ENCODE peak calls at places on chromosome 10, in ten cellular contexts. Y, R, U, O, T, Z, J, H, X and P are unnamed samples.

GRCh38 chr10:2981361-2981801 is 86.0 kb upstream of the PFKP start:
- DNase-seq in U (no peak), J (no peak), H (no peak), X (no peak), T (no peak), O (no peak), R (no peak), Y (no peak), Z (no peak), P (no peak)

GRCh38 chr10:21184216-21184615 is 287.1 kb upstream of the NEBL start:
- DNase-seq in R (no peak), X (no peak), Z (peak), Y (no peak), U (no peak), O (no peak), H (no peak), J (no peak), T (no peak), P (no peak)

GRCh38 chr10:96850825-96851224 is 18.7 kb downstream of the LCOR start:
- DNase-seq in Z (peak), H (no peak), Y (no peak), R (no peak), O (no peak), J (no peak), U (no peak), X (no peak), T (no peak), P (no peak)

GRCh38 chr10:3987142-3987974 is 202.3 kb upstream of the KLF6 start:
- DNase-seq in R (no peak), T (no peak), H (no peak), X (no peak), J (no peak), O (no peak), U (no peak), Z (no peak), Y (no peak), P (no peak)

GRCh38 chr10:84237199-84238051 is 3.9 kb downstream of the LRIT1 start:
- DNase-seq in X (no peak), J (no peak), R (no peak), H (no peak), Z (no peak), T (no peak), O (no peak), U (no peak), Y (no peak), P (no peak)

GRCh38 chr10:71763352-71764127 is 9.8 kb downstream of the VSIR start:
- DNase-seq in H (no peak), Z (no peak), T (no peak), R (no peak), U (no peak), O (no peak), Y (no peak), J (no peak), X (no peak), P (no peak)

GRCh38 chr10:43983856-43984271 is 335.2 kb upstream of the ZNF32 start:
- DNase-seq in U (no peak), J (no peak), Z (no peak), R (no peak), O (no peak), T (no peak), H (no peak), Y (no peak), X (no peak), P (no peak)

GRCh38 chr10:70509376-70509775 is 30.8 kb downstream of the PALD1 start:
- DNase-seq in U (no peak), H (no peak), Z (no peak), T (no peak), X (no peak), O (no peak), Y (no peak), J (no peak), R (no peak), P (no peak)

GRCh38 chr10:126175586-126176258 is 212.6 kb downstream of the ADAM12 start:
- DNase-seq in U (no peak), H (no peak), O (no peak), Z (peak), Y (no peak), T (no peak), J (no peak), X (no peak), R (no peak), P (no peak)

GRCh38 chr10:5827841-5828240 is 14.6 kb upstream of the GDI2 start:
- DNase-seq in J (no peak), Z (no peak), U (no peak), O (no peak), X (no peak), H (no peak), Y (no peak), T (no peak), R (peak), P (no peak)

GRCh38 chr10:58318346-58318745 is 16.5 kb upstream of the UBE2D1 start:
- DNase-seq in O (no peak), Y (no peak), Z (no peak), U (peak), R (no peak), H (no peak), J (no peak), X (no peak), T (no peak), P (no peak)

GRCh38 chr10:53839437-53840039 is 961.5 kb downstream of the PCDH15 start:
- DNase-seq in O (no peak), H (no peak), X (peak), Z (peak), J (no peak), Y (no peak), U (no peak), R (no peak), T (no peak), P (no peak)

GRCh38 chr10:21125471-21126228 is 228.5 kb upstream of the NEBL start:
- DNase-seq in X (no peak), O (no peak), H (no peak), T (no peak), Z (no peak), U (no peak), J (no peak), R (no peak), Y (no peak), P (no peak)

GRCh38 chr10:30247704-30248103 is 101.4 kb downstream of the MTPAP start:
- DNase-seq in X (no peak), O (no peak), Z (no peak), R (no peak), Y (no peak), T (no peak), H (no peak), J (no peak), U (no peak), P (no peak)

GRCh38 chr10:120783098-120783497 is 68.1 kb upstream of the WDR11 start:
- DNase-seq in X (no peak), R (no peak), O (no peak), Y (no peak), U (no peak), Z (no peak), T (no peak), H (no peak), J (no peak), P (no peak)

GRCh38 chr10:122276611-122277205 is 5.6 kb downstream of the BTBD16 start:
- DNase-seq in U (no peak), R (no peak), X (no peak), J (no peak), Y (no peak), T (no peak), H (no peak), Z (no peak), O (no peak), P (no peak)

GRCh38 chr10:99975942-99976809 is 33.6 kb downstream of the DNMBP start:
- DNase-seq in X (no peak), T (no peak), H (no peak), O (no peak), R (no peak), J (no peak), Z (peak), Y (no peak), U (no peak), P (no peak)

GRCh38 chr10:118853916-118854315 is 99.1 kb upstream of the CACUL1 start:
- DNase-seq in O (no peak), T (no peak), J (no peak), U (no peak), H (no peak), X (no peak), Z (no peak), R (no peak), Y (no peak), P (no peak)

GRCh38 chr10:13993169-13993568 is 337.6 kb downstream of the FRMD4A start:
- DNase-seq in O (no peak), T (no peak), R (no peak), U (no peak), J (no peak), H (no peak), X (no peak), Z (no peak), Y (no peak), P (no peak)

GRCh38 chr10:91350651-91351081 is 59.5 kb upstream of the HECTD2 start:
- DNase-seq in U (no peak), J (no peak), X (no peak), T (no peak), R (no peak), O (no peak), H (no peak), Y (no peak), Z (no peak), P (no peak)

GRCh38 chr10:132827423-132827789 is 41.5 kb upstream of the NKX6-2 start:
- DNase-seq in R (no peak), Z (no peak), J (no peak), X (no peak), H (no peak), Y (no peak), U (no peak), O (no peak), T (no peak), P (no peak)

GRCh38 chr10:110398419-110399162 is 93.9 kb upstream of the SMNDC1 start:
- DNase-seq in Z (peak), H (no peak), X (no peak), U (no peak), O (no peak), J (no peak), T (no peak), R (no peak), Y (no peak), P (no peak)

GRCh38 chr10:124559372-124560132 is 97.9 kb downstream of the LHPP start:
- DNase-seq in R (no peak), U (no peak), X (no peak), T (no peak), J (no peak), Y (no peak), Z (no peak), H (no peak), O (no peak), P (no peak)

GRCh38 chr10:63237396-63237795 is 104.3 kb downstream of the NRBF2 start:
- DNase-seq in O (no peak), T (no peak), H (no peak), U (no peak), Y (no peak), R (no peak), Z (no peak), X (no peak), J (no peak), P (no peak)

GRCh38 chr10:86863443-86863842 is 94.0 kb downstream of the MMRN2 start:
- DNase-seq in R (no peak), T (no peak), J (no peak), Y (no peak), Z (no peak), O (no peak), X (no peak), H (no peak), U (no peak), P (no peak)

GRCh38 chr10:69769395-69769989 is 32.2 kb upstream of the COL13A1 start:
- DNase-seq in H (no peak), O (no peak), T (no peak), J (no peak), Z (peak), Y (no peak), X (no peak), R (no peak), U (peak), P (no peak)

GRCh38 chr10:12847361-12847975 is 154.0 kb downstream of the CCDC3 start:
- DNase-seq in T (no peak), H (no peak), Y (no peak), U (no peak), R (peak), O (peak), Z (no peak), X (no peak), J (no peak), P (no peak)

GRCh38 chr10:75247797-75248196 is 12.0 kb upstream of the COMTD1 start:
- DNase-seq in H (no peak), O (no peak), Z (no peak), U (no peak), T (no peak), X (no peak), R (no peak), Y (no peak), J (no peak), P (no peak)

GRCh38 chr10:31340343-31340742 is 21.3 kb downstream of the ZEB1 start:
- DNase-seq in O (no peak), R (no peak), T (no peak), H (no peak), Y (no peak), U (no peak), J (no peak), Z (no peak), X (no peak), P (no peak)